ENCODE peak calls at places on chromosomes 5 and 9, in ten cellular contexts. L, T, V, E, K, P, N, B, D and I are unnamed samples.

GRCh38 chr5:59460368-59461153 is 433.0 kb downstream of the PDE4D start:
- DNase-seq in P (peak; percentile 6), D (no peak), E (no peak), V (no peak), K (no peak), N (no peak), B (no peak), T (no peak), L (no peak), I (no peak)

GRCh38 chr5:7474821-7475403 is 79.0 kb downstream of the ADCY2 start:
- DNase-seq in D (no peak), K (no peak), B (no peak), E (no peak), T (no peak), L (peak; percentile 15), N (no peak), P (no peak), V (no peak), I (no peak)

GRCh38 chr9:129427113-129427512 is 193.8 kb downstream of the C9orf50 start:
- DNase-seq in L (no peak), P (no peak), T (no peak), N (no peak), D (no peak), V (no peak), E (no peak), K (no peak), B (no peak), I (no peak)

GRCh38 chr9:93186151-93186715 is 2.3 kb downstream of the WNK2 start:
- DNase-seq in P (no peak), D (no peak), L (no peak), E (no peak), B (no peak), K (no peak), T (no peak), N (no peak), V (no peak), I (no peak)

GRCh38 chr9:98329281-98329680 is 73.8 kb upstream of the TBC1D2 start:
- DNase-seq in D (no peak), V (no peak), L (no peak), N (no peak), E (no peak), K (peak; percentile 3), P (no peak), B (no peak), T (no peak), I (no peak)

GRCh38 chr9:4009006-4009511 is 290.8 kb downstream of the GLIS3 start:
- DNase-seq in V (no peak), K (peak; percentile 51), T (no peak), B (no peak), L (no peak), N (no peak), D (no peak), P (no peak), E (peak; percentile 74), I (no peak)

GRCh38 chr5:172347653-172348052 is 64.1 kb upstream of the UBTD2 start:
- DNase-seq in L (no peak), B (no peak), D (no peak), K (no peak), V (no peak), E (no peak), T (no peak), P (no peak), N (no peak), I (no peak)

GRCh38 chr9:99076030-99076429 is 28.9 kb upstream of the TGFBR1 start:
- DNase-seq in V (no peak), B (no peak), L (no peak), T (no peak), K (no peak), N (no peak), E (no peak), P (no peak), D (no peak), I (no peak)

GRCh38 chr9:86079421-86080111 is 19.8 kb downstream of the GOLM1 start:
- DNase-seq in K (peak; percentile 56), V (no peak), T (no peak), L (no peak), E (peak; percentile 86), P (no peak), D (no peak), B (no peak), N (no peak), I (no peak)

GRCh38 chr9:33676746-33677505 is 118.4 kb upstream of the PRSS3 start:
- DNase-seq in B (no peak), P (peak; percentile 11), V (no peak), E (peak; percentile 9), K (peak; percentile 25), N (no peak), T (no peak), L (peak; percentile 31), D (peak; percentile 45), I (no peak)

GRCh38 chr9:92404437-92404836 is at the start of gene OGN:
- DNase-seq in B (peak; percentile 42), T (no peak), P (no peak), L (no peak), V (no peak), K (no peak), N (no peak), D (no peak), E (no peak), I (no peak)

GRCh38 chr5:41524174-41524573 is 13.8 kb upstream of the PLCXD3 start:
- DNase-seq in K (peak; percentile 43), V (no peak), P (no peak), N (no peak), T (no peak), E (no peak), D (no peak), L (no peak), B (no peak), I (no peak)

GRCh38 chr9:15146121-15146820 is 160.7 kb downstream of the TTC39B start:
- DNase-seq in K (no peak), L (no peak), V (no peak), P (no peak), B (no peak), N (no peak), E (no peak), T (no peak), D (peak; percentile 79), I (no peak)

GRCh38 chr9:120892748-120893584 is 16.0 kb upstream of the PHF19 start:
- DNase-seq in V (no peak), P (no peak), B (peak; percentile 80), T (no peak), K (peak; percentile 85), L (no peak), N (peak; percentile 50), E (peak; percentile 89), D (no peak), I (peak; percentile 93)

GRCh38 chr5:149932445-149933350 is 11.9 kb downstream of the PDE6A start:
- DNase-seq in T (no peak), E (no peak), P (no peak), L (no peak), N (no peak), B (no peak), K (peak; percentile 80), D (no peak), V (no peak), I (no peak)

GRCh38 chr5:158538506-158539074 is 561.1 kb downstream of the EBF1 start:
- DNase-seq in K (no peak), V (no peak), E (no peak), T (no peak), B (peak; percentile 77), D (no peak), L (no peak), N (no peak), P (peak; percentile 23), I (no peak)

GRCh38 chr5:154296525-154297159 is 106.1 kb downstream of the GALNT10 start:
- DNase-seq in D (no peak), E (no peak), V (no peak), K (peak; percentile 86), L (no peak), B (no peak), N (no peak), T (no peak), P (no peak), I (no peak)

GRCh38 chr5:142922223-142922952 is 152.2 kb downstream of the ARHGAP26 start:
- DNase-seq in B (no peak), T (no peak), N (no peak), V (no peak), E (peak; percentile 35), D (no peak), P (no peak), L (peak; percentile 8), K (peak; percentile 64), I (peak; percentile 15)

GRCh38 chr9:34502471-34503335 is 20.1 kb downstream of the ENHO start:
- DNase-seq in D (no peak), K (peak; percentile 36), L (no peak), N (no peak), B (no peak), P (no peak), T (no peak), E (no peak), V (no peak), I (no peak)

GRCh38 chr5:171623107-171623506 is 162.5 kb upstream of the SMIM23 start:
- DNase-seq in E (no peak), L (no peak), B (no peak), N (no peak), P (no peak), D (no peak), T (no peak), K (no peak), V (no peak), I (no peak)

GRCh38 chr9:137802021-137802420 is 75.6 kb upstream of the CACNA1B start:
- DNase-seq in E (no peak), P (no peak), N (no peak), K (no peak), T (no peak), B (no peak), D (no peak), L (no peak), V (no peak), I (no peak)

GRCh38 chr5:179912386-179912785 is 4.7 kb upstream of the TBC1D9B start:
- DNase-seq in D (no peak), E (no peak), T (no peak), B (no peak), P (no peak), K (no peak), V (no peak), N (no peak), L (no peak), I (no peak)
- H3K27ac ChIP-seq in D (no peak overlapping the region), E (no peak overlapping the region), T (no peak overlapping the region), B (no peak overlapping the region), P (no peak overlapping the region), K (no peak overlapping the region), V (no peak overlapping the region), N (no peak overlapping the region), L (no peak overlapping the region), I (no peak overlapping the region)

GRCh38 chr9:134456740-134457315 is 130.6 kb downstream of the RXRA start:
- DNase-seq in N (no peak), E (no peak), V (no peak), L (no peak), D (no peak), P (no peak), K (no peak), T (no peak), B (no peak), I (no peak)
- H3K4me3 ChIP-seq in N (peak overlapping the region; percentile 55), E (no peak overlapping the region), V (peak overlapping the region; percentile 73), L (no peak overlapping the region), D (no peak overlapping the region), P (peak overlapping the region; percentile 43), K (no peak overlapping the region), T (peak overlapping the region; percentile 20), B (no peak overlapping the region), I (peak overlapping the region; percentile 73)

GRCh38 chr9:127780126-127780885 is 1.8 kb upstream of the SH2D3C start:
- DNase-seq in K (no peak), V (no peak), L (no peak), P (no peak), E (no peak), N (no peak), B (no peak), T (no peak), D (no peak), I (no peak)
- H3K4me1 ChIP-seq in K (peaks cover 3% of the 10 kb centered on the region), V (peaks cover 4% of the 10 kb centered on the region), L (peaks cover 55% of the 10 kb centered on the region), P (peaks cover 29% of the 10 kb centered on the region), E (no peaks in the 10 kb centered on the region), N (peaks cover 64% of the 10 kb centered on the region), B (peaks cover 57% of the 10 kb centered on the region), T (peaks cover 3% of the 10 kb centered on the region), D (peaks cover 12% of the 10 kb centered on the region), I (peaks cover 86% of the 10 kb centered on the region)

GRCh38 chr9:125293134-125293533 is 31.5 kb downstream of the GAPVD1 start:
- DNase-seq in B (no peak), L (no peak), E (no peak), D (no peak), N (no peak), T (no peak), V (no peak), P (no peak), K (no peak), I (no peak)
- H3K27ac ChIP-seq in B (no peak overlapping the region), L (no peak overlapping the region), E (no peak overlapping the region), D (no peak overlapping the region), N (no peak overlapping the region), T (no peak overlapping the region), V (no peak overlapping the region), P (no peak overlapping the region), K (no peak overlapping the region), I (no peak overlapping the region)